ENCODE peak calls at places on chromosomes 12 and 14, in four cellular contexts. One of them, this sample, is unnamed.

GRCh38 chr12:95215925-95216324 is 1.3 kb downstream of the FGD6 start:
- DNase-seq in HepG2: peak
- DNase-seq in K562: peak
- DNase-seq in GM12878: no peak
- DNase-seq in this sample: no peak

GRCh38 chr12:9331218-9331626 is 123.0 kb upstream of the PZP start:
- DNase-seq in K562: peak
- DNase-seq in HepG2: peak
- DNase-seq in GM12878: peak
- DNase-seq in this sample: peak

GRCh38 chr14:100703574-100704220 is 23.0 kb upstream of the DLK1 start:
- DNase-seq in HepG2: no peak
- DNase-seq in GM12878: no peak
- DNase-seq in K562: no peak
- DNase-seq in this sample: no peak

GRCh38 chr14:25620515-25620914 is 570.6 kb upstream of the STXBP6 start:
- DNase-seq in GM12878: no peak
- DNase-seq in HepG2: no peak
- DNase-seq in K562: no peak
- DNase-seq in this sample: no peak

GRCh38 chr12:81212996-81213696 is 135.3 kb downstream of the ACSS3 start:
- DNase-seq in K562: no peak
- DNase-seq in GM12878: no peak
- DNase-seq in HepG2: no peak
- DNase-seq in this sample: no peak

GRCh38 chr12:111645433-111645832 is 40.3 kb downstream of the BRAP start:
- DNase-seq in K562: no peak
- DNase-seq in HepG2: no peak
- DNase-seq in GM12878: no peak
- DNase-seq in this sample: no peak

GRCh38 chr12:70994217-70994788 is 73.8 kb upstream of the PTPRR start:
- DNase-seq in HepG2: no peak
- DNase-seq in GM12878: no peak
- DNase-seq in K562: no peak
- DNase-seq in this sample: no peak

GRCh38 chr14:65223636-65224035 is 121.3 kb upstream of the MAX start:
- DNase-seq in HepG2: no peak
- DNase-seq in K562: no peak
- DNase-seq in GM12878: no peak
- DNase-seq in this sample: no peak

GRCh38 chr12:9617124-9617523 is 9.4 kb upstream of the KLRB1 start:
- DNase-seq in K562: no peak
- DNase-seq in GM12878: no peak
- DNase-seq in HepG2: no peak
- DNase-seq in this sample: no peak

GRCh38 chr12:32362892-32363291 is 36.5 kb upstream of the FGD4 start:
- DNase-seq in K562: no peak
- DNase-seq in GM12878: no peak
- DNase-seq in HepG2: no peak
- DNase-seq in this sample: no peak

GRCh38 chr12:5921027-5921909 is 23.8 kb downstream of the ANO2 start:
- DNase-seq in GM12878: no peak
- DNase-seq in HepG2: no peak
- DNase-seq in K562: no peak
- DNase-seq in this sample: no peak

GRCh38 chr12:92593734-92594402 is 108.9 kb upstream of the PLEKHG7 start:
- DNase-seq in HepG2: peak
- DNase-seq in GM12878: peak
- DNase-seq in K562: no peak
- DNase-seq in this sample: no peak

GRCh38 chr14:70359076-70359424 is 433 bp downstream of the COX16 start:
- DNase-seq in HepG2: no peak
- DNase-seq in GM12878: no peak
- DNase-seq in K562: no peak
- DNase-seq in this sample: no peak

GRCh38 chr14:30355431-30355913 is 203.5 kb upstream of the G2E3 start:
- DNase-seq in HepG2: peak
- DNase-seq in K562: no peak
- DNase-seq in GM12878: peak
- DNase-seq in this sample: no peak

GRCh38 chr12:122437656-122438121 is 15.2 kb upstream of the CLIP1 start:
- DNase-seq in HepG2: no peak
- DNase-seq in GM12878: no peak
- DNase-seq in K562: no peak
- DNase-seq in this sample: no peak

GRCh38 chr12:104712477-104712876 is 245.6 kb downstream of the SLC41A2 start:
- DNase-seq in GM12878: no peak
- DNase-seq in K562: no peak
- DNase-seq in HepG2: no peak
- DNase-seq in this sample: no peak

GRCh38 chr14:100661340-100661712 is 65.4 kb upstream of the DLK1 start:
- DNase-seq in HepG2: no peak
- DNase-seq in GM12878: no peak
- DNase-seq in K562: no peak
- DNase-seq in this sample: no peak

GRCh38 chr12:57149309-57149900 is 2.0 kb upstream of the LRP1-AS start:
- DNase-seq in K562: no peak
- DNase-seq in GM12878: no peak
- DNase-seq in HepG2: peak
- DNase-seq in this sample: no peak

GRCh38 chr14:104583424-104584114 is 4.0 kb downstream of the C14orf180 start:
- DNase-seq in K562: no peak
- DNase-seq in HepG2: no peak
- DNase-seq in GM12878: no peak
- DNase-seq in this sample: no peak

GRCh38 chr14:74571901-74572828 is 39.9 kb downstream of the LTBP2 start:
- DNase-seq in HepG2: peak
- DNase-seq in GM12878: no peak
- DNase-seq in K562: no peak
- DNase-seq in this sample: peak

GRCh38 chr12:110754101-110754793 is 11.6 kb upstream of the PPP1CC start:
- DNase-seq in GM12878: no peak
- DNase-seq in HepG2: no peak
- DNase-seq in K562: no peak
- DNase-seq in this sample: no peak

GRCh38 chr14:57502581-57503254 is 9.1 kb upstream of the CCDC198 start:
- DNase-seq in K562: no peak
- DNase-seq in GM12878: no peak
- DNase-seq in HepG2: no peak
- DNase-seq in this sample: no peak

GRCh38 chr12:107593713-107594381 is 91.8 kb upstream of the PWP1 start:
- DNase-seq in K562: peak
- DNase-seq in GM12878: peak
- DNase-seq in HepG2: no peak
- DNase-seq in this sample: peak

GRCh38 chr12:106329231-106329985 is 26.9 kb downstream of the TCP11L2 start:
- DNase-seq in K562: no peak
- DNase-seq in GM12878: no peak
- DNase-seq in HepG2: no peak
- DNase-seq in this sample: no peak

GRCh38 chr14:93729993-93730392 is 58.3 kb downstream of the PRIMA1 start:
- DNase-seq in HepG2: no peak
- DNase-seq in K562: no peak
- DNase-seq in GM12878: no peak
- DNase-seq in this sample: no peak

DNA sequence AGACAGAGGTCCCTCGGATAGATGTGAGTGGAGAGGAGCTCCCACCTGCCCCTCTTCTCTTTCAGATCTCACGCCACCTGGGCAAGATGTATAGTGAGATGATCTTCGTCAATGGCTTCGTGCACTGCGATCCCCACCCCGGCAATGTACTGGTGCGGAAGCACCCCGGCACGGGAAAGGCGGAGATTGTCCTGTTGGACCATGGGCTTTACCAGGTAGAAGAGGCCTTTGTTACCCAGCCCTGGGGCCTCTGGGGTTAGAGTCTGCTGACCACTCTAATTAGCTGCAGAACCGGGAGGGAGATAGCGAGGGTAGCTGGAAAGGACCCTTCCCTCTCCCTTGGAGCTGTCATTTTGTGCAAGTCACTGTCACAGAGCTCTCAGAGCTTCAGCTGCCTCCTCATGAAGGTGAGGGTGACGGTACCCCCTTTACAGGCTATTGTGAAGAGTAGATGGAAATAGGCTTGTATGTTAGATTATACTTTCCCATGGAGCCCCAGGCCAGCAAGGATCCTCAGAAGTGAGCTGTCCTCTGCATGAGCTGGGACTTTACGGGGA is 124.6 kb downstream of the ADCK1 start:
- DNase-seq in GM12878: no peak
- DNase-seq in K562: peak
- DNase-seq in HepG2: no peak
- DNase-seq in this sample: no peak
- TF ChIP-seq TARDBP in GM12878: no peak
- TF ChIP-seq TARDBP in K562: no peak
- TF ChIP-seq TARDBP in HepG2: no peak
- TF ChIP-seq TARDBP in this sample: no peak

GRCh38 chr12:25382311-25383106 is 131.8 kb upstream of the KRAS start:
- DNase-seq in HepG2: no peak
- DNase-seq in GM12878: no peak
- DNase-seq in K562: no peak
- DNase-seq in this sample: no peak
- TF ChIP-seq TARDBP in HepG2: no peak
- TF ChIP-seq TARDBP in GM12878: no peak
- TF ChIP-seq TARDBP in K562: no peak
- TF ChIP-seq TARDBP in this sample: no peak

GRCh38 chr14:103329421-103330347 is 4.4 kb upstream of the EIF5 start:
- DNase-seq in K562: peak
- DNase-seq in HepG2: peak
- DNase-seq in GM12878: no peak
- DNase-seq in this sample: no peak
- TF ChIP-seq TARDBP in K562: no peak
- TF ChIP-seq TARDBP in HepG2: no peak
- TF ChIP-seq TARDBP in GM12878: no peak
- TF ChIP-seq TARDBP in this sample: no peak

GRCh38 chr12:45232771-45233372 is 17.0 kb downstream of the ANO6 start:
- DNase-seq in GM12878: peak
- DNase-seq in HepG2: peak
- DNase-seq in K562: peak
- DNase-seq in this sample: peak
- TF ChIP-seq TARDBP in GM12878: no peak
- TF ChIP-seq TARDBP in HepG2: no peak
- TF ChIP-seq TARDBP in K562: no peak
- TF ChIP-seq TARDBP in this sample: no peak

This sample was measured in HEK293T.